ENCODE peak calls at places on chromosomes 12 and 14, in four cellular contexts. One of them, this sample, is unnamed.

GRCh38 chr12:53205747-53206146 is 1.3 kb downstream of the ITGB7 start:
- DNase-seq in HepG2: no peak
- DNase-seq in K562: peak
- DNase-seq in GM12878: peak
- DNase-seq in this sample: no peak

GRCh38 chr14:93430319-93430801 is 379 bp upstream of the UNC79 start:
- DNase-seq in HepG2: no peak
- DNase-seq in GM12878: no peak
- DNase-seq in K562: no peak
- DNase-seq in this sample: peak

GRCh38 chr12:3630111-3630510 is 122.8 kb downstream of the CRACR2A start:
- DNase-seq in K562: no peak
- DNase-seq in GM12878: no peak
- DNase-seq in HepG2: no peak
- DNase-seq in this sample: no peak

GRCh38 chr12:93022603-93023340 is 93.7 kb upstream of the EEA1 start:
- DNase-seq in GM12878: no peak
- DNase-seq in K562: no peak
- DNase-seq in HepG2: no peak
- DNase-seq in this sample: no peak

GRCh38 chr12:106431839-106432411 is 74.4 kb downstream of the POLR3B start:
- DNase-seq in HepG2: no peak
- DNase-seq in GM12878: no peak
- DNase-seq in K562: no peak
- DNase-seq in this sample: no peak

GRCh38 chr12:77746108-77746507 is 84.6 kb upstream of the NAV3 start:
- DNase-seq in HepG2: no peak
- DNase-seq in K562: no peak
- DNase-seq in GM12878: peak
- DNase-seq in this sample: no peak

GRCh38 chr12:102364709-102365108 is 115.7 kb downstream of the IGF1 start:
- DNase-seq in HepG2: no peak
- DNase-seq in GM12878: no peak
- DNase-seq in K562: no peak
- DNase-seq in this sample: no peak

GRCh38 chr14:98871796-98872195 is 400.2 kb downstream of the BCL11B start:
- DNase-seq in HepG2: no peak
- DNase-seq in GM12878: no peak
- DNase-seq in K562: no peak
- DNase-seq in this sample: no peak

GRCh38 chr12:43847427-43847826 is 11.5 kb downstream of the TMEM117 start:
- DNase-seq in GM12878: no peak
- DNase-seq in K562: no peak
- DNase-seq in HepG2: no peak
- DNase-seq in this sample: no peak

GRCh38 chr12:88227871-88228270 is 85.8 kb downstream of the TMTC3 start:
- DNase-seq in K562: no peak
- DNase-seq in GM12878: no peak
- DNase-seq in HepG2: no peak
- DNase-seq in this sample: no peak

GRCh38 chr14:76784881-76785280 is 23.6 kb downstream of the VASH1 start:
- DNase-seq in K562: peak
- DNase-seq in GM12878: no peak
- DNase-seq in HepG2: peak
- DNase-seq in this sample: peak

GRCh38 chr14:44960646-44961045 is 1.1 kb downstream of the KLHL28 start:
- DNase-seq in GM12878: no peak
- DNase-seq in HepG2: no peak
- DNase-seq in K562: no peak
- DNase-seq in this sample: no peak

GRCh38 chr12:2395352-2395977 is 342.7 kb downstream of the CACNA1C start:
- DNase-seq in K562: peak
- DNase-seq in GM12878: no peak
- DNase-seq in HepG2: peak
- DNase-seq in this sample: peak

GRCh38 chr14:61568572-61569011 is 126.7 kb upstream of the HIF1A start:
- DNase-seq in K562: no peak
- DNase-seq in HepG2: no peak
- DNase-seq in GM12878: peak
- DNase-seq in this sample: no peak

GRCh38 chr12:26028953-26029740 is 70.7 kb downstream of the RASSF8 start:
- DNase-seq in GM12878: no peak
- DNase-seq in HepG2: peak
- DNase-seq in K562: peak
- DNase-seq in this sample: peak

GRCh38 chr12:49496417-49497360 is 42.1 kb upstream of the KCNH3 start:
- DNase-seq in HepG2: no peak
- DNase-seq in GM12878: no peak
- DNase-seq in K562: no peak
- DNase-seq in this sample: no peak

GRCh38 chr14:54003064-54003463 is 46.4 kb upstream of the BMP4 start:
- DNase-seq in K562: no peak
- DNase-seq in HepG2: peak
- DNase-seq in GM12878: no peak
- DNase-seq in this sample: no peak

GRCh38 chr12:124507188-124508109 is 60.0 kb downstream of the NCOR2 start:
- DNase-seq in K562: no peak
- DNase-seq in HepG2: no peak
- DNase-seq in GM12878: no peak
- DNase-seq in this sample: peak

GRCh38 chr12:57569858-57570257 is 20.0 kb downstream of the KIF5A start:
- DNase-seq in HepG2: no peak
- DNase-seq in K562: no peak
- DNase-seq in GM12878: no peak
- DNase-seq in this sample: no peak

GRCh38 chr14:89336338-89336737 is 80.7 kb downstream of the FOXN3 start:
- DNase-seq in K562: no peak
- DNase-seq in GM12878: no peak
- DNase-seq in HepG2: peak
- DNase-seq in this sample: no peak

GRCh38 chr14:98059106-98059505 is 1212.9 kb downstream of the BCL11B start:
- DNase-seq in K562: no peak
- DNase-seq in HepG2: no peak
- DNase-seq in GM12878: no peak
- DNase-seq in this sample: no peak

GRCh38 chr12:67355428-67356385 is 86.5 kb downstream of the CAND1 start:
- DNase-seq in GM12878: peak
- DNase-seq in HepG2: peak
- DNase-seq in K562: peak
- DNase-seq in this sample: peak

GRCh38 chr14:102209224-102209966 is 69.7 kb downstream of the WDR20 start:
- DNase-seq in K562: no peak
- DNase-seq in GM12878: no peak
- DNase-seq in HepG2: peak
- DNase-seq in this sample: peak

GRCh38 chr14:33796356-33796755 is 154.5 kb downstream of the EGLN3 start:
- DNase-seq in K562: no peak
- DNase-seq in GM12878: no peak
- DNase-seq in HepG2: no peak
- DNase-seq in this sample: no peak

GRCh38 chr12:59087077-59087673 is 166.9 kb upstream of the LRIG3 start:
- DNase-seq in K562: no peak
- DNase-seq in GM12878: no peak
- DNase-seq in HepG2: no peak
- DNase-seq in this sample: peak

GRCh38 chr14:49951946-49952345 is 59.1 kb downstream of the ARF6 start:
- DNase-seq in GM12878: no peak
- DNase-seq in HepG2: no peak
- DNase-seq in K562: no peak
- DNase-seq in this sample: no peak

GRCh38 chr12:132596016-132596415 is 14.4 kb downstream of the LRCOL1 start:
- DNase-seq in K562: no peak
- DNase-seq in GM12878: no peak
- DNase-seq in HepG2: no peak
- DNase-seq in this sample: no peak

DNA sequence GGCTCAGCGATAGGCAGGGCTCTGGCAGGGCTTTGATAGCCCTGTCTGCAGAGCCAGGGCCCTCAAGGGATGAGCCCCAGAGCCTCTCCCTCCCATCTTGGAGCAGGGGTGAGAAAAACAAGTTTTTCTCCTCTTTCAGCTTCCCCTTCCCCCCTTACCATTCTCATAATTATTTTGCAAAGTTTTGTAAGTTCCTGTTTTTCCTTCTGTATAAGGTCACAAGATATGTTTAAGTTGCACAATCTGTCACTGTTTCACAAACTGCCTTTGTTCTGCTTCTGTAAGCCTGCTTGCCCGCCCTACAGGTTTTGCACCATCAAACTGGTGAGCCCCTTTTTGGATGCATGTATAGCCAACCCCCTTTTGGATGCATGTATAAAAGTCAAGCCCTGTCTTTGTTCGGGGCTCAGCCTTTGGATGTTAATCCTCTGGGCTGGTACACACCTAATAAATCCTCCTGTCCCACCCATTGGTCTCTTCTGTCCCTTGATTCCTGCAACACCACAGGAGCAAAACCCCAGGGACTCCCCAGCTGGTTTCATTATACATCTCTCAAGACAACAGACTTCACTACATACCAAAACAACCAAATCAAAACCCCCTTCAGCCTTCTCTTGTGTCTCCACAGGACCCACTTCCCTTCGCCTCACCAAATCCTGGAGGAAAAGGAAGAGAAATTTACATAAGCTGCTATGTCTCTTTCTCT is 52.5 kb upstream of the RESF1 start:
- DNase-seq in K562: no peak
- DNase-seq in HepG2: peak
- DNase-seq in GM12878: no peak
- DNase-seq in this sample: no peak
- TF ChIP-seq MAX in K562: no peak
- TF ChIP-seq MAX in HepG2: no peak
- TF ChIP-seq MAX in GM12878: no peak
- TF ChIP-seq MAX in this sample: no peak

DNA sequence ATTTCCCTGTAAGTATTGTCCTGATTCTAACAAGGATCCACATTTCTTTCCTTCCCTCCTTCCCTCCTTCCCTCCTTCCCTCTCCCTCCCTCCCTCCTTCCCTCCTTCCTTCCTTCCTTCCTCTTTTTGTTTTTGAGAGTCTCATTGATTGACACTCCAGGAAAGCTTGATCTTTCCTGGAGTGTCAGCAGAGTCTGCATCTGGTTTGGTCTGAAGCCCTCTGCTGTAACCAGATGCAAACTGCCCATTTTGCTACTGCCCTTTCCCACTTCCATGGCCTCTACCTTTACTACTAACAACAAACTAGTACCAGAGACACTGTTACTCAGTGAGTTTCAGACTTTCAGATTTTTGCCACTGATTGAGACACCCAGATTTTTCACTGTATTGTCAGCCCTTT is 14.4 kb upstream of the OR6C65 start:
- DNase-seq in GM12878: no peak
- DNase-seq in K562: no peak
- DNase-seq in HepG2: no peak
- DNase-seq in this sample: no peak
- TF ChIP-seq NFIC in GM12878: no peak
- TF ChIP-seq NFIC in K562: no peak
- TF ChIP-seq NFIC in HepG2: no peak
- TF ChIP-seq NFIC in this sample: no peak

GRCh38 chr14:56092761-56093160 is 25.4 kb upstream of the PELI2 start:
- DNase-seq in GM12878: no peak
- DNase-seq in K562: no peak
- DNase-seq in HepG2: no peak
- DNase-seq in this sample: no peak

GRCh38 chr14:56085471-56085870 is 32.7 kb upstream of the PELI2 start:
- DNase-seq in K562: no peak
- DNase-seq in HepG2: no peak
- DNase-seq in GM12878: no peak
- DNase-seq in this sample: no peak

GRCh38 chr14:56087824-56088571 is 30.2 kb upstream of the PELI2 start:
- DNase-seq in K562: no peak
- DNase-seq in HepG2: no peak
- DNase-seq in GM12878: no peak
- DNase-seq in this sample: no peak
- TF ChIP-seq FOXM1 in K562: no peak
- TF ChIP-seq FOXM1 in HepG2: no peak
- TF ChIP-seq FOXM1 in GM12878: no peak
- TF ChIP-seq FOXM1 in this sample: no peak

GRCh38 chr14:74478996-74479635 is 14.0 kb downstream of the NPC2 start:
- DNase-seq in HepG2: peak
- DNase-seq in K562: no peak
- DNase-seq in GM12878: no peak
- DNase-seq in this sample: peak
- TF ChIP-seq MAX in HepG2: no peak
- TF ChIP-seq MAX in K562: no peak
- TF ChIP-seq MAX in GM12878: no peak
- TF ChIP-seq MAX in this sample: no peak

This sample was measured in SK-N-SH.